ENCODE peak calls at places on chromosome 19, in four cellular contexts. V is HepG2, O is K562, I is WTC11. N is an unnamed sample.

GRCh38 chr19:57231686-57232085 is 863 bp downstream of the AURKC start:
- DNase-seq in V (no peak), O (no peak), I (no peak), N (no peak)

GRCh38 chr19:7554990-7555864 is 19.7 kb downstream of the PNPLA6 start:
- DNase-seq in O (peak), I (peak), V (no peak), N (no peak)

GRCh38 chr19:20103091-20103501 is 25.3 kb downstream of the ZNF90 start:
- DNase-seq in V (no peak), I (no peak), O (no peak), N (no peak)

GRCh38 chr19:58582985-58583384 is 9.8 kb upstream of the MZF1 start:
- DNase-seq in V (no peak), I (no peak), O (no peak), N (no peak)

GRCh38 chr19:11338569-11339253 is 746 bp downstream of the RAB3D start:
- DNase-seq in O (no peak), V (no peak), I (no peak), N (no peak)

GRCh38 chr19:55165952-55166529 is 372 bp downstream of the DNAAF3 start:
- DNase-seq in I (peak), V (peak), O (peak), N (no peak)

GRCh38 chr19:17721821-17722220 is 2.5 kb downstream of the MAP1S start:
- DNase-seq in I (no peak), O (no peak), V (no peak), N (no peak)

GRCh38 chr19:15288146-15288963 is 44.0 kb downstream of the BRD4 start:
- DNase-seq in V (no peak), I (no peak), O (no peak), N (no peak)

GRCh38 chr19:29662604-29663404 is 2.5 kb upstream of the PLEKHF1 start:
- DNase-seq in I (no peak), V (no peak), O (peak), N (no peak)

GRCh38 chr19:890831-891230 is 2.2 kb downstream of the MED16 start:
- DNase-seq in I (no peak), O (no peak), V (no peak), N (no peak)

GRCh38 chr19:46753420-46754155 is 7.3 kb upstream of the STRN4 start:
- DNase-seq in V (peak), O (peak), I (peak), N (no peak)

GRCh38 chr19:10552596-10553053 is 8.9 kb downstream of the ATG4D start:
- DNase-seq in O (peak), V (no peak), I (peak), N (no peak)

GRCh38 chr19:32324631-32325215 is 20.7 kb upstream of the ZNF507 start:
- DNase-seq in I (no peak), V (no peak), O (no peak), N (no peak)

GRCh38 chr19:46605356-46605821 is 4.3 kb downstream of the CALM3 start:
- DNase-seq in V (no peak), I (peak), O (no peak), N (no peak)

GRCh38 chr19:38458991-38459390 is 25.5 kb downstream of the RYR1 start:
- DNase-seq in I (no peak), O (no peak), V (no peak), N (no peak)

GRCh38 chr19:48741222-48741999 is 1.0 kb upstream of the RASIP1 start:
- DNase-seq in I (peak), O (peak), V (no peak), N (no peak)

GRCh38 chr19:51354103-51354741 is 12.0 kb downstream of the ETFB start:
- DNase-seq in V (peak), I (no peak), O (no peak), N (no peak)

GRCh38 chr19:49422407-49423277 is 599 bp downstream of the PTH2 start:
- DNase-seq in V (no peak), O (peak), I (peak), N (no peak)

GRCh38 chr19:46896076-46896794 is 35.4 kb downstream of the ARHGAP35 start:
- DNase-seq in O (no peak), V (no peak), I (no peak), N (no peak)

GRCh38 chr19:10544242-10544752 is 593 bp downstream of the ATG4D start:
- DNase-seq in O (peak), V (no peak), I (no peak), N (no peak)

GRCh38 chr19:21571316-21571715 is 65.9 kb downstream of the ZNF429 start:
- DNase-seq in O (no peak), I (no peak), V (no peak), N (no peak)

GRCh38 chr19:1080360-1081161 is 13.6 kb downstream of the ARHGAP45 start:
- DNase-seq in I (no peak), O (no peak), V (no peak), N (no peak)

GRCh38 chr19:8571006-8571411 is 6.2 kb downstream of the MYO1F start:
- DNase-seq in V (peak), O (no peak), I (no peak), N (no peak)

GRCh38 chr19:57067440-57067839 is 52.3 kb upstream of the USP29 start:
- DNase-seq in I (no peak), V (no peak), O (no peak), N (no peak)

GRCh38 chr19:1104452-1105216 is 840 bp downstream of the GPX4 start:
- DNase-seq in O (peak), V (peak), I (peak), N (no peak)

GRCh38 chr19:50703915-50704548 is 15.6 kb downstream of the SHANK1 start:
- DNase-seq in V (peak), I (no peak), O (peak), N (no peak)

GRCh38 chr19:28632357-28633076 is 580.4 kb downstream of the UQCRFS1 start:
- DNase-seq in I (no peak), O (no peak), V (no peak), N (no peak)

GRCh38 chr19:17076539-17076919 is 952 bp downstream of the MYO9B start:
- DNase-seq in V (no peak), I (no peak), O (no peak), N (no peak)

GRCh38 chr19:15432018-15432494 is 13.3 kb upstream of the AKAP8L start:
- DNase-seq in I (no peak), V (no peak), O (peak), N (no peak)

GRCh38 chr19:32817252-32817912 is 52.2 kb downstream of the SLC7A9 start:
- DNase-seq in I (no peak), V (peak), O (no peak), N (no peak)

GRCh38 chr19:1171755-1172352 is 2.2 kb downstream of the SBNO2 start:
- DNase-seq in I (peak), V (no peak), O (no peak), N (no peak)

GRCh38 chr19:11577451-11578341 is at the start of gene ACP5:
- DNase-seq in I (no peak), V (no peak), O (no peak), N (no peak)

GRCh38 chr19:19280561-19280960 is 7.5 kb upstream of the TM6SF2 start:
- DNase-seq in O (no peak), I (no peak), V (no peak), N (no peak)

GRCh38 chr19:38068851-38069250 is 155.2 kb downstream of the DPF1 start:
- DNase-seq in V (no peak), O (no peak), I (no peak), N (no peak)

GRCh38 chr19:4120531-4120930 is 3.4 kb downstream of the MAP2K2 start:
- DNase-seq in V (no peak), O (no peak), I (no peak), N (no peak)

GRCh38 chr19:49801966-49802661 is 11.0 kb downstream of the FUZ start:
- DNase-seq in V (no peak), O (peak), I (peak), N (no peak)

GRCh38 chr19:50516456-50516855 is 2.7 kb upstream of the ASPDH start:
- DNase-seq in O (no peak), I (no peak), V (no peak), N (no peak)

GRCh38 chr19:4067396-4068057 is 828 bp upstream of the ZBTB7A start:
- DNase-seq in I (no peak), O (peak), V (no peak), N (no peak)

DNA sequence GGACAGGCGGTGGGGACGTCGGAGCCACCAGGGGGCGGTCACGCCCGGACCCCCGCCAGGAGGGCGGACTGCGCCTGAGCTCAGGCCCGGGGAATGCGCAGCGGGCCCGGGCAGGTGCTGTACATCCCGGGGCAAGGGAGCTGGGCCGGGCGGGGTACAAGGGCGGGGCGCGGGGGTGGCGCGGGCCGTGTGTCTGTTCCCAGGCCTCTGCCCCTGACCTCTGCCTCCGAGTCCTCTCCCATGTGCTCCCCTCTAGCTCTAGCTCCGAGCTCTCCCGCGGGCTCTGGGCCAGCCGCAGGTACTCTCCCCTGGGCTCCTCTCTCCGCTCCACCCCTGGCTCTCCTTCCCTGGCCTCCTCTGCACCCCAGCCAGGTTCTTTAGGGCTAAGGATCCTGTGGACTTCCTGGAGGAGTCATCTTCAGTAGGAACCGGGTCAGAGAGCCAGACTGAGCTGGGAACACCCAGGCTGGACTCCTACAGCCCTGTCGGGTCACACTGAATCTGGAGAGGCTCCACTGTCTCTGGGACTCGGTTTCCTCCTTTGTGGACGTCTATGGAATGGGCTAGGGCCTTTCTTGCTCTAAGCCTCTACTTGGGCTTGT is 2.3 kb downstream of the PPP1R13L start:
- DNase-seq in I (peak), O (peak), V (no peak), N (no peak)
- TF ChIP-seq TCF7 in I (no peak), O (no peak), V (no peak), N (no peak)

DNA sequence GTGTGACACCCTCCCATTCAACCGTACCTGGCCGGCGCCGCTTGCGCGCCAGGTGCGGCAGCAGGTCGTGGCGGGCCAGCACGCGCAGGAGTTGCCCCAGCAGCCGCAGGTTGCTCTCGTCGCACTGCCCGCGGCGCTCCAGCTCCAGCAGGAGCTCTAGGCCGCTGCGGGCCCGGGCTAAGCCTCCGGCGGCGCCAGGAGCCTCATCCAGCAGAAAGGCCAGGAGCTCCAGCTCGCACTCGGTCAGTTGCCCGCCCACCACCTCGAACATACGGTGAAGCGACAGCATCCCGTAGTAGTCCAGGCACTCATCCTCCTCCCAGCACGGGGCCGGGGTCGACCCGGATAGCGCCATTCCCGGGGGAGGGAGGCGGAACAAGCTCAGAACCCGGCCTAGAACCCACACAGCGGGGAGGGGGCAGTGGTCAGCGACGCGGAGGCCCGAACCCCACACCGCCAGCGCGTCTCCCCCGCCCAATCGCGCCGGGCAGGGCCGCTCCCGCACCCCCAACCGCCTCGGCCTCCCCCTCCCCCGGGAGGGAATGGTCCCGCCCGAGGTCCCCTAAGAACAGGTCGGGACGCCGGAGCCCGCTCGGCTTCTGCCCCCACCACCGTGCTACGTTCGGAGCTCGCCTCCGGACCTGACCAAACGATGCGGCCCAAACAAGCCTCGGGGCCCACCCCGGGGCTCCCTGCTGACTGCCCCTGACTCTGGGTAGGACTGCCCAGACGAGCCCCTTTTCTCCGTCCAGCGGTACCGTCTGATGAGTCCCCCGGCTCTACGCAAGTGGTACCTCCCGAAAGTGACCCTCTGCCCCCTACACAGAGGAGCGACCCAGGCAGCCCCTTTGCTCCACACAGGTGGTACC is 590 bp downstream of the DEDD2 start:
- DNase-seq in O (peak), I (peak), V (peak), N (no peak)
- TF ChIP-seq TCF7 in O (no peak), I (no peak), V (no peak), N (no peak)

GRCh38 chr19:5679289-5680082 is 830 bp downstream of the MICOS13 start:
- DNase-seq in V (no peak), O (no peak), I (no peak), N (no peak)
- TF ChIP-seq TCF7 in V (no peak), O (no peak), I (no peak), N (no peak)

GRCh38 chr19:39546599-39546998 is 6.6 kb upstream of the EID2 start:
- DNase-seq in O (no peak), V (no peak), I (no peak), N (no peak)
- TF ChIP-seq TCF7 in O (no peak), V (no peak), I (no peak), N (no peak)

GRCh38 chr19:36488118-36488815 is 1.1 kb downstream of the ZNF566 start:
- DNase-seq in V (no peak), O (no peak), I (no peak), N (no peak)
- TF ChIP-seq TCF7 in V (no peak), O (no peak), I (no peak), N (no peak)

DNA sequence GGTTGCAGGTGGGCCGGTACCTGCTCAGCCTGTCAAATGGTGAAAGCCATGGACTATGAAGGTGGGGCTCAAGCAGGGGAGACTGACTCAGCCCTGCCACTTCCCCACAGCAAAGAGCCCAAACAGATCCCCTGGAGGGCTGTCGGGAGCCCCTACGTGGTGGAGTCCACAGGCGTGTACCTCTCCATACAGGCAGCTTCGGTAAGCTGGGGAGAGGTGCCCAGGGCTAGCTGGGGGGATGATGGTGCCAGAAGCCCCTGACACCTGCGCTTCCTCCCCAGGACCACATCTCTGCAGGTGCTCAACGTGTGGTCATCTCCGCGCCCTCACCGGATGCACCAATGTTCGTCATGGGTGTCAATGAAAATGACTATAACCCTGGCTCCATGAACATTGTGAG is 3.2 kb upstream of the TMEM147 start:
- DNase-seq in V (no peak), O (no peak), I (no peak), N (no peak)
- TF ChIP-seq TCF7 in V (no peak), O (no peak), I (no peak), N (no peak)

GRCh38 chr19:2212861-2213711 is 23.0 kb downstream of the PLEKHJ1 start:
- DNase-seq in V (peak), O (no peak), I (no peak), N (no peak)

GRCh38 chr19:2215281-2215751 is 20.8 kb downstream of the PLEKHJ1 start:
- DNase-seq in I (peak), V (no peak), O (no peak), N (no peak)

GRCh38 chr19:2210987-2211740 is 25.0 kb downstream of the PLEKHJ1 start:
- DNase-seq in I (no peak), O (no peak), V (no peak), N (no peak)

GRCh38 chr19:2214253-2214652 is 21.9 kb downstream of the PLEKHJ1 start:
- DNase-seq in O (no peak), V (no peak), I (no peak), N (no peak)

GRCh38 chr19:2213799-2214198 is 22.3 kb downstream of the PLEKHJ1 start:
- DNase-seq in I (no peak), V (no peak), O (no peak), N (no peak)
- TF ChIP-seq TCF7 in I (no peak), V (no peak), O (no peak), N (no peak)

DNA sequence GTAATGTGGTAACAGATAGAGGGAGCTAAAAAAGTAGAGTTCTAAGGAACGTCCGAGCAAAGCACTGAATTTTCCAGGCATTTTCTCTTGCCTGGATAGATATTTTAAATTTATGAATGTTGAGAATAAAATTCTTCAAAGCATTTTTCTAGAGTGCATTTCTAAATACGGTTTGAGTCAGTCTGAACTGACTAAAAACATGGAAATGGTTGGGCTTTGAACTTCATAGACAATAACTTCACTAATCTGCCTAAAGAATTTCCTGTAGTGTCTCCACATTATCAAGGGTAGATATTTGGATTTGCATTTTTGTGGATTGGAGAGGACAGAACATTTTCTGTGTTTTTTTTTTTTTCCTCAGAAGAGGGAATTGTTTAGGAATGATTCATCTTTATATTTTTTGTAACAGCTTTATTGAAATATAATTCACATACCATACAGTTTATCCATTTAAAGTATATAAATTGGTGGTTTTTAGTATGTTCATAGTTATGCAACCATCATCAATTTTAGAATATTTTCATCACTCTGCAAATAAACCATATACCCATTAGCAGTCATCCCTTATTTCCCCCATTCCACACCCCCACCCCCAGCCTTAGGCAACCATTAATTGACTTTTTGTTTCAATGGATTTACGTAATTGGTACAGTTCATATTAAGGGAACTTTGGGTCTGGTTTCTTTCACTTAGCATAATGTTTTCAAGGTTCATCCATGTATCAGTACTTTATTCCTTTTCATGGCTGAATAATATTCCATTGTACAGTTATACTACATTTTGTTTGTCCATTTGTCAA is 20.7 kb downstream of the GARRE1 start:
- DNase-seq in I (no peak), V (peak), O (no peak), N (no peak)
- TF ChIP-seq TCF7 in I (no peak), V (no peak), O (no peak), N (no peak)

N was measured in GM12878.